ENCODE peak calls at places on chromosomes 7 and 10, in seven cellular contexts. L is skeletal muscle cell, G is mammary epithelial cell, H is cardiac muscle cell, F is aorta, Y is upper lobe of right lung, P is Panc1. R is an unnamed sample.

GRCh38 chr10:59708816-59709471 is 706 bp downstream of the SLC16A9 start:
- DNase-seq in L (no peak), G (peak), H (peak), F (peak), Y (no peak), P (no peak), R (no peak)

GRCh38 chr7:27397503-27397902 is 154.9 kb downstream of the EVX1 start:
- DNase-seq in L (no peak), G (no peak), H (no peak), F (no peak), Y (no peak), P (no peak), R (no peak)

GRCh38 chr10:126972622-126973414 is 67.6 kb downstream of the DOCK1 start:
- DNase-seq in L (peak), G (peak), H (no peak), F (no peak), Y (no peak), P (no peak), R (peak)

GRCh38 chr10:3805791-3806381 is 20.9 kb upstream of the KLF6 start:
- DNase-seq in L (peak), G (peak), H (no peak), F (no peak), Y (no peak), P (no peak), R (peak)

GRCh38 chr10:97861351-97861750 is 11.7 kb downstream of the GOLGA7B start:
- DNase-seq in L (peak), G (peak), H (no peak), F (no peak), Y (no peak), P (peak), R (peak)

GRCh38 chr7:158891922-158892321 is 35.6 kb downstream of the DYNC2I1 start:
- DNase-seq in L (no peak), G (no peak), H (no peak), F (no peak), Y (no peak), P (no peak), R (no peak)

GRCh38 chr7:64101943-64102655 is 56.9 kb downstream of the ZNF727 start:
- DNase-seq in L (no peak), G (no peak), H (no peak), F (peak), Y (peak), P (no peak), R (no peak)

GRCh38 chr10:69240455-69240854 is 20.3 kb downstream of the HKDC1 start:
- DNase-seq in L (no peak), G (no peak), H (no peak), F (no peak), Y (no peak), P (no peak), R (no peak)

GRCh38 chr7:158244873-158245723 is 342.5 kb downstream of the PTPRN2 start:
- DNase-seq in L (no peak), G (no peak), H (no peak), F (peak), Y (peak), P (no peak), R (no peak)

GRCh38 chr7:26653430-26653911 is 210.9 kb downstream of the SKAP2 start:
- DNase-seq in L (no peak), G (peak), H (peak), F (no peak), Y (no peak), P (no peak), R (peak)

GRCh38 chr10:127963136-127963535 is 56.2 kb downstream of the PTPRE start:
- DNase-seq in L (no peak), G (no peak), H (no peak), F (no peak), Y (no peak), P (no peak), R (no peak)

GRCh38 chr7:144674550-144674949 is 161.3 kb downstream of the TPK1 start:
- DNase-seq in L (no peak), G (no peak), H (no peak), F (no peak), Y (no peak), P (no peak), R (no peak)

GRCh38 chr7:135620980-135621850 is 41.1 kb upstream of the STMP1 start:
- DNase-seq in L (peak), G (peak), H (peak), F (no peak), Y (no peak), P (peak), R (peak)

GRCh38 chr10:4473977-4474376 is 352.0 kb upstream of the AKR1E2 start:
- DNase-seq in L (no peak), G (no peak), H (no peak), F (no peak), Y (no peak), P (no peak), R (no peak)

GRCh38 chr10:29241925-29242324 is 46.9 kb upstream of the LYZL1 start:
- DNase-seq in L (no peak), G (no peak), H (no peak), F (no peak), Y (no peak), P (no peak), R (no peak)

GRCh38 chr10:96857613-96858012 is 25.5 kb downstream of the LCOR start:
- DNase-seq in L (no peak), G (no peak), H (no peak), F (no peak), Y (no peak), P (no peak), R (no peak)

GRCh38 chr7:37408885-37409248 is 39.8 kb downstream of the ELMO1 start:
- DNase-seq in L (no peak), G (no peak), H (no peak), F (no peak), Y (no peak), P (no peak), R (no peak)
- H3K4me3 ChIP-seq in L (no peak), G (no peak), H (no peak), F (no peak), Y (no peak), P (no peak), R (no peak)

GRCh38 chr7:120994512-120995363 is 6.2 kb downstream of the CPED1 start:
- DNase-seq in L (no peak), G (no peak), H (no peak), F (no peak), Y (no peak), P (no peak), R (no peak)

GRCh38 chr7:120992272-120993010 is 3.9 kb downstream of the CPED1 start:
- DNase-seq in L (no peak), G (no peak), H (no peak), F (no peak), Y (no peak), P (no peak), R (no peak)

GRCh38 chr7:120995659-120996058 is 7.1 kb downstream of the CPED1 start:
- DNase-seq in L (no peak), G (no peak), H (no peak), F (no peak), Y (no peak), P (no peak), R (no peak)

GRCh38 chr7:120993011-120993574 is 4.6 kb downstream of the CPED1 start:
- DNase-seq in L (no peak), G (no peak), H (no peak), F (no peak), Y (no peak), P (no peak), R (no peak)

DNA sequence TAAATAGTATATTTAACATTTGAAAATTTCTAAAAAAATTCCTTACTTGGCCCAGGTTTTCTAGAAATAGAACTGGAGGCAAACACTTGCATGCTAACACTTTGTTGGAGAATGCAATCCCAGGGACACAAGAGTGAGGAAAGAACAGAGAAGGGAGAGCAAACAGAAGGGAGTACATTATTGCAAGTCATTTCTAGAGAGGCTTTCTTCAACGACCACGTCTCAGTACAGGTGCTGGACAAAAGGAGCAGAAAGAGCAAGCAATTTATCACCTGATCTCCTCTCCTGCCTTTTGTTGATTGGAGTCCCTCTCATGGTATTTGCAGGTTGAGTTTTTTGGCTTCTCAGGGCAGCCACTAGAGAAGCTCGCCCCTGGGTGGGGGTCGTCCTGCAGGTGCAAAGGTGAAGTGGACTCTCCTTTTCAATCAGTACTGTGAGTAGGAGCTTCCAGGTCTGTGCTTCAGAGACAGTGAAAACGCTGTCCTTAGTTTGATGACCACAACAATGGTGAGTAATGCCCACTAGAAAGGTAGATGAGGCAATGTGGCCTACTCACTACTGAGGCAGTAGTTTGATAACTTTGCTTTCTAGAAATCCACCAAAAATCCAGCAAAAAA is 5.2 kb downstream of the CPED1 start:
- DNase-seq in L (no peak), G (peak), H (no peak), F (no peak), Y (no peak), P (no peak), R (peak)
- H3K4me3 ChIP-seq in L (no peak), G (no peak), H (no peak), F (no peak), Y (no peak), P (no peak), R (no peak)

DNA sequence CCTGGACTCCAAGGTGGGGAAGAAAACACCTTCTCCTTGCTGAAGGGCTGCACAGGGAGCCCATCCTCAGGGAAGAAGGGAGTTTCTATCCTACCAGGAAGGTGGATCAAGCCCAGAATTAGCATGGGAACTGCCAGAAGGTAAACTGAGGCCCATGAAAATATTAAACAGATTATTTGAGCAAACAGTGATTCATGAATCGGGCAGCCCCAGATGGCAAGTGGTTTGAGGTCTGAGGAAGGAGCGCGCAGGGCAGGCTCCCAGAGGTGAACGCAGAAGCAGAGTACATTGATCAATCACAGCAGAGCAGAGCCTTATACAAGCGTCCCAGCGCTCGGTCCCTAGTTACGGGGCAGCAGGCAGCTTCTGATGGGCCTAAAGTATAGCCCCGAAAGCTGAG is 35.8 kb upstream of the PROSER2 start:
- DNase-seq in L (no peak), G (no peak), H (no peak), F (peak), Y (no peak), P (no peak), R (no peak)
- H3K4me3 ChIP-seq in L (no peak), G (no peak), H (no peak), F (no peak), Y (no peak), P (no peak), R (no peak)

GRCh38 chr10:7320072-7320471 is 90.8 kb downstream of the SFMBT2 start:
- DNase-seq in L (no peak), G (no peak), H (no peak), F (no peak), Y (no peak), P (no peak), R (no peak)

GRCh38 chr10:7318836-7319235 is 92.0 kb downstream of the SFMBT2 start:
- DNase-seq in L (no peak), G (no peak), H (no peak), F (no peak), Y (no peak), P (no peak), R (no peak)

GRCh38 chr10:7316839-7317238 is 94.0 kb downstream of the SFMBT2 start:
- DNase-seq in L (no peak), G (no peak), H (no peak), F (no peak), Y (no peak), P (no peak), R (no peak)

GRCh38 chr10:7317799-7318446 is 92.9 kb downstream of the SFMBT2 start:
- DNase-seq in L (no peak), G (no peak), H (no peak), F (no peak), Y (no peak), P (no peak), R (no peak)

GRCh38 chr10:7319632-7320031 is 91.2 kb downstream of the SFMBT2 start:
- DNase-seq in L (no peak), G (no peak), H (no peak), F (no peak), Y (no peak), P (no peak), R (no peak)
- H3K4me3 ChIP-seq in L (no peak), G (no peak), H (no peak), F (no peak), Y (no peak), P (no peak), R (no peak)

GRCh38 chr7:116316838-116317612 is 106.7 kb downstream of the TES start:
- DNase-seq in L (peak), G (peak), H (no peak), F (peak), Y (no peak), P (peak), R (peak)
- H3K4me3 ChIP-seq in L (peak), G (peak), H (no peak), F (peak), Y (no peak), P (peak), R (no peak)

GRCh38 chr7:36305648-36306047 is 84.0 kb upstream of the ANLN start:
- DNase-seq in L (no peak), G (no peak), H (no peak), F (no peak), Y (no peak), P (no peak), R (no peak)

GRCh38 chr7:36305226-36305625 is 84.4 kb upstream of the ANLN start:
- DNase-seq in L (no peak), G (no peak), H (no peak), F (no peak), Y (no peak), P (no peak), R (no peak)

GRCh38 chr7:36304099-36304425 is 85.6 kb upstream of the ANLN start:
- DNase-seq in L (no peak), G (no peak), H (no peak), F (no peak), Y (no peak), P (no peak), R (peak)

GRCh38 chr7:36301914-36302771 is 87.5 kb upstream of the ANLN start:
- DNase-seq in L (no peak), G (no peak), H (no peak), F (no peak), Y (peak), P (no peak), R (peak)

GRCh38 chr7:36303202-36304098 is 86.2 kb upstream of the ANLN start:
- DNase-seq in L (peak), G (peak), H (peak), F (peak), Y (peak), P (peak), R (peak)
- H3K4me3 ChIP-seq in L (no peak), G (no peak), H (no peak), F (no peak), Y (no peak), P (no peak), R (no peak)

DNA sequence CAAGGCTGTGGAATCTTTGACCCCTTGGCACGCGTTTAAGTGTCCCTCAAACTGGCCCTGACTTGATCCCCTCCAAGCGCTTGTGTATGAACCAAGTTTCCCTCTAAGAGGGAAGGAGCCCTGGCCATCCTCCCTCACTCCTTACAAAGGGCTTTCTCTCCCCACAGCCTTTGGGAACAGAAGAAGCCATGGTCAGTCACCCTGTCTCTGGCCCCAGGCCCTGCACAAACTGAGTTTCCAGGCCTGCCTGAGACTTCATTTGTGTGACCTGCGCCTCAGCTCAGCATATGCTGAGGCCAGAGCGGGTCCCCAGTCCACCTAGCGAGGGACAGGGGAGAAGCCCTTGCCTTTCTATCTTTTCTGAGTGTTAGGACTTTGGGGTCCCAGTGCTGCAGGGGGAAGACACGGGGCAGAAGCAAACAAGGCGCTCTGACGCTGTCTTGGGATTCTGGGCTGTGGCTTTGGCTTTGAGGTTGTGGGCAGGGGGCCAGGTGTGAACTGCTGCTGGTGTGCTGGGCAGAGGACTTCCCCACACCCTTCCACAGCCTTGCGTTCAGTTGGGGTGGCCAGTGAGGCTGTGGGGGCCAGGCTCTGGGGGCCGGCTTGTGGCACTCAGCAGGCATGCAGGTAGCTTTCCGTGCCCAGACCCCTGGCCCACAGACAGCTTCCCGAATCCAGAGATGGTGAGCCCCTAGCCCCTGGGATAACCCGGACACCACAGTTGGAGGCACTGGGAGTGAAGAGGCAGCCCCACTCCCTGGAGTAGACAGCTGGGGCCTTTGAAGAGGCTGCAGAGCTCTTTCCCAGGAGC is 1.5 kb downstream of the RET start:
- DNase-seq in L (no peak), G (no peak), H (no peak), F (no peak), Y (no peak), P (no peak), R (no peak)
- H3K4me3 ChIP-seq in L (no peak), G (no peak), H (no peak), F (no peak), Y (no peak), P (peak), R (no peak)

GRCh38 chr10:11138634-11139033 is 121.0 kb downstream of the CELF2 start:
- DNase-seq in L (no peak), G (no peak), H (no peak), F (no peak), Y (no peak), P (no peak), R (no peak)

GRCh38 chr10:11140963-11141362 is 123.3 kb downstream of the CELF2 start:
- DNase-seq in L (no peak), G (no peak), H (no peak), F (no peak), Y (no peak), P (no peak), R (no peak)

GRCh38 chr10:11143240-11143639 is 125.6 kb downstream of the CELF2 start:
- DNase-seq in L (no peak), G (no peak), H (no peak), F (no peak), Y (no peak), P (no peak), R (no peak)

GRCh38 chr10:11142809-11143208 is 125.1 kb downstream of the CELF2 start:
- DNase-seq in L (no peak), G (no peak), H (no peak), F (no peak), Y (no peak), P (no peak), R (no peak)

DNA sequence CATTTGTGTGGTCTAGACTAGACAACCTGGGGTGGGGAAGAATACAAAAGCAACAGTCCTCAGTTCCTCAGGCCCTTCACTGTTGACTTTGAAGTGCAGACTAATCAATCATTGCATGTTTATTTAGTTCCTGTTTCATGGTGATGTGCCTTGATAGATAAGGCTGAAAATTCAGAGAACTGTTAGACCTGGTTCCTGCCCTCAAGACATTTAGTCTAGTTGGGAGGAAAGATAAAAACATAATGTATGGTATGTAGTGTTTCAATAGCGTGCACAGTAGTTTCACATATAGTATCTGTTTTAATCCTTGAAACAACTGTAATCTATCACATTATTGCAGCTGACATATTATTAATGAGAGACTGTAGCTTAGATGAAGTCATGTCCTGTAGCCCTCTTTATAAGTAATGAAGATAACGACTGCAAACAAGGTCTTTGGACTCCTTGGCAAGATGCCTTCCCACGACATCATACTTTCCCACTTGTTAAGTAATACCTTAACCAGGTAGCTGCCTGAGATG is 124.0 kb downstream of the CELF2 start:
- DNase-seq in L (no peak), G (no peak), H (no peak), F (no peak), Y (no peak), P (no peak), R (no peak)
- H3K4me3 ChIP-seq in L (no peak), G (no peak), H (no peak), F (no peak), Y (no peak), P (no peak), R (no peak)